ENCODE peak calls at places on chromosomes 3 and 15, in ten cellular contexts. A, S, M, L, X, V, W, C, T and E are unnamed samples.

GRCh38 chr15:74396445-74397238 is 29.2 kb upstream of the CYP11A1 start:
- DNase-seq in V (no peak), W (no peak), X (no peak), T (no peak), C (peak), M (peak), S (peak), A (peak), L (peak), E (peak)

GRCh38 chr3:126446301-126446700 is 29.4 kb downstream of the ZXDC start:
- DNase-seq in L (no peak), V (no peak), C (no peak), A (no peak), T (no peak), S (no peak), M (no peak), X (no peak), W (peak), E (no peak)

GRCh38 chr15:60651734-60652141 is 172.8 kb upstream of the ICE2 start:
- DNase-seq in C (no peak), M (no peak), X (no peak), V (no peak), L (no peak), S (peak), A (no peak), W (no peak), T (no peak), E (no peak)

GRCh38 chr15:101099183-101099582 is 152.7 kb downstream of the CHSY1 start:
- DNase-seq in W (no peak), A (no peak), M (no peak), X (no peak), S (no peak), L (no peak), V (no peak), T (no peak), C (no peak), E (no peak)

GRCh38 chr3:111650378-111651275 is 55.5 kb upstream of the ZBED2 start:
- DNase-seq in S (no peak), A (no peak), T (no peak), W (no peak), L (no peak), C (no peak), X (no peak), M (no peak), V (no peak), E (no peak)

GRCh38 chr3:156628095-156628690 is 46.2 kb upstream of the TIPARP start:
- DNase-seq in M (no peak), S (no peak), V (no peak), C (no peak), T (no peak), X (no peak), W (no peak), A (no peak), L (peak), E (no peak)

GRCh38 chr15:58726867-58727266 is 22.6 kb downstream of the ADAM10 start:
- DNase-seq in S (no peak), M (no peak), C (no peak), W (no peak), A (no peak), V (no peak), T (no peak), X (no peak), L (no peak), E (no peak)

GRCh38 chr3:7630925-7631324 is 770.0 kb downstream of the GRM7 start:
- DNase-seq in V (peak), A (peak), S (no peak), C (peak), W (peak), X (peak), T (no peak), M (peak), L (no peak), E (no peak)

GRCh38 chr3:185082149-185082548 is 70.7 kb downstream of the C3orf70 start:
- DNase-seq in M (no peak), X (no peak), S (no peak), T (no peak), W (no peak), L (peak), C (no peak), A (no peak), V (no peak), E (peak)

GRCh38 chr3:40299721-40300335 is 9.7 kb upstream of the EIF1B start:
- DNase-seq in A (no peak), T (no peak), X (no peak), L (peak), C (peak), W (peak), M (peak), V (no peak), S (peak), E (no peak)

GRCh38 chr15:71291723-71292122 is 176.5 kb downstream of the THSD4 start:
- DNase-seq in A (no peak), C (no peak), T (peak), X (no peak), M (no peak), W (no peak), S (peak), L (no peak), V (no peak), E (no peak)

GRCh38 chr3:51559266-51559907 is 20.9 kb downstream of the RAD54L2 start:
- DNase-seq in T (no peak), V (peak), S (no peak), W (peak), C (peak), M (peak), A (no peak), L (peak), X (no peak), E (no peak)

GRCh38 chr15:50797926-50798325 is 32.4 kb upstream of the SPPL2A start:
- DNase-seq in V (no peak), L (no peak), S (no peak), T (no peak), A (no peak), W (no peak), X (no peak), M (no peak), C (no peak), E (no peak)

GRCh38 chr15:87734571-87735373 is 521.8 kb downstream of the NTRK3 start:
- DNase-seq in C (no peak), L (no peak), V (no peak), S (no peak), X (no peak), T (no peak), M (no peak), W (no peak), A (no peak), E (no peak)

GRCh38 chr3:42979044-42979962 is at the start of gene GASK1A:
- DNase-seq in T (no peak), S (no peak), M (no peak), V (peak), L (no peak), C (no peak), A (peak), W (peak), X (no peak), E (no peak)

GRCh38 chr3:153293222-153293621 is 131.2 kb downstream of the RAP2B start:
- DNase-seq in A (no peak), C (peak), S (no peak), L (peak), M (peak), W (no peak), T (no peak), V (no peak), X (no peak), E (no peak)

GRCh38 chr15:30046414-30046813 is 36.3 kb upstream of the GOLGA8J start:
- DNase-seq in X (no peak), A (no peak), M (no peak), L (no peak), S (no peak), W (no peak), T (no peak), C (no peak), V (no peak), E (no peak)

GRCh38 chr3:115512565-115513410 is 110.5 kb upstream of the GAP43 start:
- DNase-seq in W (peak), M (peak), C (peak), L (peak), X (no peak), T (peak), A (no peak), S (peak), V (no peak), E (no peak)

GRCh38 chr3:115190747-115191146 is 43.7 kb upstream of the ZBTB20 start:
- DNase-seq in M (no peak), S (no peak), T (no peak), C (peak), W (no peak), X (no peak), V (no peak), A (no peak), L (no peak), E (no peak)

GRCh38 chr3:194176274-194176991 is 40.5 kb downstream of the HES1 start:
- DNase-seq in A (no peak), M (no peak), V (no peak), C (peak), S (no peak), W (no peak), T (no peak), L (no peak), X (no peak), E (no peak)

GRCh38 chr15:55282284-55282833 is 7.3 kb downstream of the RAB27A start:
- DNase-seq in A (no peak), S (no peak), C (peak), L (peak), M (peak), X (no peak), T (peak), W (peak), V (no peak), E (peak)

GRCh38 chr3:51539291-51539891 is 872 bp downstream of the RAD54L2 start:
- DNase-seq in M (peak), X (peak), S (peak), L (peak), V (no peak), T (peak), C (peak), A (peak), W (peak), E (peak)

GRCh38 chr3:105367406-105368213 is 901 bp downstream of the ALCAM start:
- DNase-seq in X (peak), A (peak), W (peak), C (peak), V (peak), L (peak), T (peak), M (peak), S (peak), E (no peak)

GRCh38 chr3:58387650-58388546 is 45.7 kb downstream of the PDHB start:
- DNase-seq in L (no peak), V (no peak), T (no peak), M (no peak), A (no peak), C (no peak), W (no peak), X (no peak), S (no peak), E (no peak)

GRCh38 chr3:192860464-192860863 is 57.2 kb downstream of the MB21D2 start:
- DNase-seq in C (no peak), W (peak), S (no peak), X (no peak), T (no peak), A (no peak), M (no peak), V (no peak), L (no peak), E (no peak)

GRCh38 chr3:187025254-187025655 is 94.9 kb downstream of the ST6GAL1 start:
- DNase-seq in W (no peak), M (no peak), X (no peak), L (no peak), A (no peak), T (peak), C (no peak), S (peak), V (no peak), E (no peak)

GRCh38 chr3:129603561-129603942 is 2.9 kb downstream of the PLXND1 start:
- DNase-seq in C (no peak), L (no peak), S (no peak), T (no peak), A (no peak), V (no peak), W (no peak), X (no peak), M (no peak), E (no peak)

GRCh38 chr3:15359677-15360397 is 27.5 kb upstream of the SH3BP5 start:
- DNase-seq in S (no peak), M (peak), X (no peak), V (no peak), C (no peak), T (no peak), L (no peak), A (no peak), W (no peak), E (no peak)

GRCh38 chr3:15356186-15356585 is 23.8 kb upstream of the SH3BP5 start:
- DNase-seq in L (peak), S (no peak), C (no peak), V (no peak), W (no peak), M (no peak), T (no peak), A (no peak), X (no peak), E (no peak)

GRCh38 chr3:15360786-15361493 is 28.6 kb upstream of the SH3BP5 start:
- DNase-seq in L (peak), A (no peak), S (peak), W (no peak), M (peak), X (no peak), T (no peak), V (no peak), C (peak), E (no peak)

GRCh38 chr3:15367059-15367458 is 34.7 kb upstream of the SH3BP5 start:
- DNase-seq in W (no peak), L (peak), C (peak), S (no peak), T (no peak), X (no peak), A (no peak), V (no peak), M (no peak), E (no peak)

DNA sequence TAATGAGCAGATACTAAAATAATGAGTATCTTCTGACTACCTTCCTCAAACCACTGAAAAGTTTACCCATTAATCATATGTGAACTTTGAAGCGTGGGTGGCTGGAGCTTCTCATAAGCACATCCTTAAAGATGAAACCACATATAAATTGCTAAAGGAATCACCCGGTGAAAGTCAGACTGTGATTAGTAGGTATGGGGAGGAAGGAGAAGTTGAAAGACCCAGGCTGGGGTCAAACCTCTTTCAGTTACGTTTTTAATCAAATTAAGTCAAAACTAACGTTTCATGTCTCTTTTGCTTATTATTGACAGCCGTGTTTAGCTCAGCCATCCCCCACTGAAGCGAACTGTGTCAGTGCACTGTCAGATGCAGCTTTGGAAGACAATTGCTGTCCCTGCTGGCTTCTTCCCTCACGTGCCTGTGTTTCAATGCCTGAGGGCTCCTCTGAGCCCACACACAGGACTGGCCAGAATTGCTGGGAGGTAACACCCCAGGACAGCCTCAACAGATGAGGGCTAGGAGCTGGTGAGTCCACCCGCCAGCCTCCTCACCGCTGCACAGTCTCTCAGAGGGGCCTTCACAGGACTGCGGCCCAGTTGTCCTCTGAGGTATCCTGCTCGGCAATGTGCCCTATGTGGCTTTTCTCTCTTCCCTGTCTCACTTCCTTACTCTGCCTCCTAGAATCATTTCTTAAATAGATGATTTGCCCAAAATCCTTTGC is 29.3 kb upstream of the SH3BP5 start:
- DNase-seq in A (peak), V (peak), W (no peak), X (no peak), C (no peak), L (peak), T (no peak), S (peak), M (peak), E (no peak)
- H3K4me3 ChIP-seq in A (no peak), V (no peak), W (no peak), X (no peak), C (no peak), L (no peak), T (no peak), S (peak), M (no peak), E (no peak)

GRCh38 chr3:146679191-146679590 is 74.0 kb upstream of the PLSCR5 start:
- DNase-seq in X (no peak), M (no peak), T (no peak), S (no peak), W (no peak), C (no peak), A (no peak), V (no peak), L (no peak), E (no peak)

GRCh38 chr3:146680602-146681001 is 75.5 kb upstream of the PLSCR5 start:
- DNase-seq in M (peak), L (no peak), C (no peak), T (no peak), S (no peak), W (no peak), V (no peak), A (no peak), X (no peak), E (no peak)

GRCh38 chr3:146685050-146685814 is 80.1 kb upstream of the PLSCR5 start:
- DNase-seq in A (no peak), T (no peak), W (no peak), V (no peak), M (no peak), C (no peak), L (no peak), S (no peak), X (no peak), E (no peak)

GRCh38 chr3:146682176-146682575 is 77.0 kb upstream of the PLSCR5 start:
- DNase-seq in V (no peak), L (peak), S (no peak), W (no peak), X (no peak), T (no peak), C (peak), M (no peak), A (no peak), E (no peak)

GRCh38 chr3:146679995-146680394 is 74.8 kb upstream of the PLSCR5 start:
- DNase-seq in S (no peak), V (no peak), T (no peak), W (no peak), M (no peak), L (no peak), C (no peak), X (no peak), A (no peak), E (no peak)
- H3K4me3 ChIP-seq in S (no peak), V (no peak), T (no peak), W (no peak), M (no peak), L (no peak), C (no peak), X (no peak), A (no peak), E (no peak)

DNA sequence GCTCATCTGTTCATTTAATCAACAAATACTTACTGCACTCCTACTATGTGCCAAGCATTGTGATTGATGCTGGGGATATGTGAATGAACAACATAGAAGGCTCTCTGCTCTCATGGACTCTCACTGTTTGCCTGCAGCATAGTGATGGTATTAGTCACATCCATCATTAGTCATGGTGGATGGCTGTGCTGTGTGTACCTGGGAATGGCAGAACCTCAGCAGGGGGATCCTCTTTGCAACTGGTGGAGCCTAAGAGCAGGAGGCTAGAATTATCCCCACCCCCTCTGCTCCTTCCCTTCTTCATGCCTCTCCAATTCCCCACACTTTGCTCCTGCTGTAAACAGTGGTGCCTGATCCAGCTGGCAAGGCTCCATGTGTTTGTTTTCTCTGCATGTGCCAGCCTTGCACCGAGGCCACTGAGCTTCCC is 20.5 kb downstream of the BOC start:
- DNase-seq in L (peak), W (no peak), X (no peak), M (peak), V (no peak), S (no peak), T (no peak), C (peak), A (no peak), E (peak)
- H3K4me3 ChIP-seq in L (no peak), W (no peak), X (no peak), M (no peak), V (no peak), S (no peak), T (no peak), C (no peak), A (no peak), E (no peak)

GRCh38 chr3:101695779-101696372 is 9.4 kb upstream of the RPL24 start:
- DNase-seq in W (peak), A (no peak), S (peak), M (peak), C (peak), V (no peak), T (peak), X (no peak), L (peak), E (no peak)
- H3K4me3 ChIP-seq in W (no peak), A (no peak), S (no peak), M (no peak), C (no peak), V (no peak), T (no peak), X (no peak), L (no peak), E (no peak)